ENCODE peak calls at places on chromosome 19, in ten cellular contexts. U is GM12865, K is HFF-Myc, P is fibroblast of mammary gland, Q is mammary epithelial cell, E is IMR-90, N is tibial nerve, M is neural crest cell, S is GM06990, C is coronary artery. Y is an unnamed sample.

GRCh38 chr19:38684078-38684861 is 36.8 kb downstream of the ACTN4 start:
- DNase-seq in E (peak; percentile 91), C (peak; percentile 92), P (peak; percentile 94), N (peak; percentile 43), K (peak; percentile 83), Q (peak; percentile 98), S (peak; percentile 54), U (peak; percentile 75), M (no peak), Y (peak; percentile 56)

GRCh38 chr19:29662604-29663404 is 2.5 kb upstream of the PLEKHF1 start:
- DNase-seq in N (no peak), P (peak; percentile 94), M (no peak), U (no peak), S (no peak), E (peak; percentile 94), K (no peak), C (peak; percentile 90), Q (peak; percentile 82), Y (no peak)

GRCh38 chr19:56091751-56092546 is 29.1 kb downstream of the ZNF787 start:
- DNase-seq in M (no peak), E (no peak), P (no peak), U (no peak), K (no peak), Q (peak; percentile 89), S (no peak), N (no peak), C (no peak), Y (no peak)

GRCh38 chr19:47274891-47275865 is 493 bp downstream of the INAFM1 start:
- DNase-seq in K (no peak), P (peak; percentile 28), U (no peak), N (no peak), Q (no peak), S (no peak), C (peak; percentile 90), E (no peak), M (peak; percentile 37), Y (no peak)

GRCh38 chr19:18725755-18726416 is 42.4 kb downstream of the CRTC1 start:
- DNase-seq in P (peak; percentile 38), C (no peak), N (no peak), S (no peak), Q (no peak), U (no peak), M (no peak), E (no peak), K (no peak), Y (no peak)

GRCh38 chr19:31154021-31154420 is 195.2 kb downstream of the TSHZ3 start:
- DNase-seq in M (no peak), N (no peak), S (no peak), U (no peak), C (no peak), Q (peak; percentile 95), P (peak; percentile 10), K (no peak), E (peak; percentile 4), Y (no peak)

GRCh38 chr19:1068111-1069001 is 1.4 kb downstream of the ARHGAP45 start:
- DNase-seq in U (peak; percentile 75), C (no peak), E (no peak), N (no peak), M (no peak), K (no peak), Q (no peak), P (no peak), S (no peak), Y (peak; percentile 47)

GRCh38 chr19:43774103-43774939 is 6.5 kb downstream of the KCNN4 start:
- DNase-seq in M (peak; percentile 72), K (no peak), C (no peak), P (peak; percentile 56), Q (no peak), S (no peak), N (no peak), E (peak; percentile 58), U (no peak), Y (no peak)

DNA sequence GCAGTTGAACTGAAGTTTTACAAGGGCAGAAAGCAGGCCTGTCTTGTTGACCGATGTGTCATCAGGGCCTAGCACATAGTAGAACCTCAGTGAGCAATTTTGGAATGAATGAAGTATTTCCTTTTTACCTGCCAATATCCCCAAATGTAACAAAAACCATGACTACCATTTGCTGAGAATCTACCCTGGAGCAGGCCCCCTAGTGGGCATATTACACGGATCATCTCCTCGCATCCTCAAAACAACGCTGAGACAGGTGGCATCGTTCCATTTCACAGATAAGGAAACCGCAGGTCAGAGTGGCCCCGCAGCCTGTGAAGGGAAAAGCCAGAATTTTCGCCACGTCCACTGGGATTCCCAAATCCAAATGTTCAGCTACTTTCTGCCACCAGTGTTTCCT is 77.9 kb downstream of the CACNA1A start:
- DNase-seq in M (peak; percentile 12), C (no peak), Q (peak; percentile 6), P (peak; percentile 40), E (peak; percentile 17), K (peak; percentile 3), S (no peak), U (peak; percentile 44), N (no peak), Y (peak; percentile 16)
- TF ChIP-seq CTCF in M (peak; percentile 67), C (no peak), Q (peak; percentile 74), P (peak; percentile 64), E (peak; percentile 52), K (peak; percentile 76), S (peak; percentile 66), U (peak; percentile 74), N (no peak), Y (peak; percentile 47)

DNA sequence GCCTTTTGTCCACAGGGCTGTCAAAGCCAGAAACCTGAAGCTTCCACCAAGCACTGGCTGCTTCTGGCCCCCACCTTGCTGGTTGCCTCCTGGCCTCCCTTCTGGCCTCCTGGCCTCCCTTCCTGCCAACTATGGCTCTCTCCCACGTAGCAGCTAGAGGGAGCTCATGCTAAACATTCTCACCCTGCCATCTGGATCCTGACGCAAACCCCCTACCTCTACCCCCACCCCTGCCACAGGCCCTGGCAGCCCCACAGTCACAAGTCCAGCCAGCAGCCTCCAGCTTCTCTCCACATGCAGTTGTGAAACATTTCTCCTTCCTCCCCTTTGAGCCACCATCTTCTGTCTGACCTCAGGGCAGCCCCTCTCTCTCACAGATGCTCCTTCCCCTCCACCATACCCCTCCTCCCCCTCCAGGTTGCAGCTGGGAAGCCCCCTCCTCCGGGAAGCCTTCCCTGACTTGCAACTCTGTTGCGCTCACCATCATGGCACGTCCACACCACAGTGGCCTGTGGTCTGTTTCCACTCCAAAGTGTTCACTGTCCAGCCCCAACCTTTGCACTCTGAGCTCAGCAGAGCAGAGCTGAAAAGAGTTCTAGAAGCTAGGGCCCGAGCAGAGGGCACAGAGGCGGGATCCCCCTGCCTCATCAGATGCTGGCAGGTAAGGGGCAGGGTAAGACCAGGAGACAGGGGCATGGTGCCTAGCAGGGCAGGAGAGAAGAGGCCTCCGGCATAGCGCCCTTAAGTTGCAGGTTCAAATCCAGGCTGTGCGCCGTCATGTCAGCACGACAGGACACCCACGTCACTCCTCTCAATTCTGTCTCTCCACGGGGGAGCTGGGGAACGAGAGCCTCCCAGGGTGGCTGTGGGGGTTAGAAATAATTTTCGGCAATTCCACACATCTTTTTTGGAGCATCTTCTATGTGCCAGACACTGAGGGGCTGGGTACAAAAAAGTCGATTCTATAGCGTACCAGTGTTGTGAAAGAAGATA is 7.3 kb downstream of the ADGRL1 start:
- DNase-seq in C (no peak), M (no peak), K (no peak), P (no peak), Q (no peak), S (no peak), N (no peak), E (no peak), U (no peak), Y (no peak)
- TF ChIP-seq CTCF in C (no peak), M (no peak), K (peak; percentile 29), P (no peak), Q (peak; percentile 16), S (peak; percentile 16), N (no peak), E (no peak), U (no peak), Y (peak; percentile 17)

GRCh38 chr19:52170304-52170703 is 1.1 kb downstream of the ZNF836 start:
- DNase-seq in M (no peak), P (no peak), K (no peak), E (no peak), C (no peak), Q (no peak), U (no peak), S (no peak), N (no peak), Y (no peak)
- TF ChIP-seq CTCF in M (no peak), P (no peak), K (no peak), E (no peak), C (no peak), Q (no peak), U (no peak), S (no peak), N (no peak), Y (no peak)

GRCh38 chr19:33300016-33300981 is 2.0 kb downstream of the CEBPA start:
- DNase-seq in U (no peak), Q (no peak), P (no peak), S (no peak), K (no peak), M (no peak), N (no peak), E (no peak), C (no peak), Y (no peak)

GRCh38 chr19:33301900-33302174 is 497 bp downstream of the CEBPA start:
- DNase-seq in Q (no peak), S (no peak), M (no peak), U (no peak), N (no peak), E (no peak), C (no peak), P (no peak), K (no peak), Y (no peak)

GRCh38 chr19:33302974-33303790 is 848 bp upstream of the CEBPA start:
- DNase-seq in Q (peak; percentile 54), S (peak; percentile 53), P (peak; percentile 32), C (peak; percentile 74), K (no peak), M (peak; percentile 52), E (peak; percentile 41), N (no peak), U (no peak), Y (no peak)

GRCh38 chr19:33302175-33302973 is at the start of gene CEBPA:
- DNase-seq in M (peak; percentile 72), E (peak; percentile 72), K (no peak), Q (peak; percentile 78), S (peak; percentile 88), U (peak; percentile 81), P (peak; percentile 70), N (peak; percentile 53), C (peak; percentile 81), Y (peak; percentile 87)

DNA sequence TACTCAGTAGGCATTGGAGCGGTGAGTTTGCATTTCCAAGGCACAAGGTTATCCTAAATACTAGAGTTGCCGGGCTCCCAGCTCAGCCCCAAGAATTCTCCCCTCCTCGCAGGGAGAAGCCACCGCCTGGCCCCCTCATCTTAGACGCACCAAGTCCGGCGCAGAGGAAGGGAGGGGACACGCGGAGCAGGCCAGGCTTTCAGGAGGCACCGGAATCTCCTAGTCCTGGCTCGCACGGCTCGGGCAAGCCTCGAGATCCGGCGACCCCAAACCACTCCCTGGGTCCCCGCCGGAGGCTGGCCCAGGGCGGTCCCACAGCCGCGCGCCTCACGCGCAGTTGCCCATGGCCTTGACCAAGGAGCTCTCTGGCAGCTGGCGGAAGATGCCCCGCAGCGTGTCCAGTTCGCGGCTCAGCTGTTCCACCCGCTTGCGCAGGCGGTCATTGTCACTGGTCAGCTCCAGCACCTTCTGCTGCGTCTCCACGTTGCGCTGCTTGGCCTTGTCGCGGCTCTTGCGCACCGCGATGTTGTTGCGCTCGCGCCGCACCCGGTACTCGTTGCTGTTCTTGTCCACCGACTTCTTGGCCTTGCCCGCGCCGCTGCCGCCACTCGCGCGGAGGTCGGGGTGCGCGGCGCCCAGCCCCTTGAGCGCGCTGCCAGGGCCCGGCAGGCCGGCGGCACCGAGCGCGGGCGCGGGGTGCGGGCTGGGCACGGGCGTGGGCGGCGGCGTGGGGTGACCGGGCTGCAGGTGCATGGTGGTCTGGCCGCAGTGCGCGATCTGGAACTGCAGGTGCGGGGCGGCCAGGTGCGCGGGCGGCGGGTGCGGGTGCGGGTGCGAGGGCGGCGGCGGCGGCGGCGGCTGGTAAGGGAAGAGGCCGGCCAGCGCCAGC is 1.1 kb downstream of the CEBPA start:
- DNase-seq in M (no peak), U (no peak), K (no peak), N (no peak), C (no peak), P (no peak), Q (no peak), E (no peak), S (no peak), Y (no peak)
- TF ChIP-seq CTCF in M (no peak), U (no peak), K (no peak), N (no peak), C (no peak), P (no peak), Q (no peak), E (no peak), S (no peak), Y (no peak)

Y was measured in GM10248.